ENCODE peak calls at places on chromosomes 6 and 20, in four cellular contexts. P is heart left ventricle, W is adipocyte, A is GM12864. K is an unnamed sample.

GRCh38 chr6:157239148-157239547 is 84.2 kb downstream of the TMEM242 start:
- DNase-seq in P (no peak), W (no peak), A (no peak), K (no peak)

GRCh38 chr6:96816182-96816888 is 20.9 kb downstream of the GPR63 start:
- DNase-seq in P (no peak), W (peak; percentile 32), A (no peak), K (peak; percentile 56)

GRCh38 chr6:19892250-19892649 is 55.1 kb downstream of the ID4 start:
- DNase-seq in P (no peak), W (no peak), A (no peak), K (no peak)

GRCh38 chr6:16691328-16691727 is 69.9 kb downstream of the ATXN1 start:
- DNase-seq in P (no peak), W (no peak), A (no peak), K (no peak)

GRCh38 chr6:12593720-12594540 is 122.6 kb upstream of the PHACTR1 start:
- DNase-seq in P (no peak), W (no peak), A (no peak), K (no peak)

GRCh38 chr6:6569768-6570167 is 18.8 kb upstream of the LY86 start:
- DNase-seq in P (no peak), W (no peak), A (no peak), K (no peak)

GRCh38 chr6:46113370-46113769 is 16.4 kb upstream of the ENPP4 start:
- DNase-seq in P (no peak), W (no peak), A (no peak), K (no peak)

GRCh38 chr6:33384581-33385020 is 7.0 kb upstream of the KIFC1 start:
- DNase-seq in P (no peak), W (peak; percentile 76), A (no peak), K (peak; percentile 83)

GRCh38 chr6:25193147-25193864 is 85.9 kb upstream of the CARMIL1 start:
- DNase-seq in P (peak; percentile 49), W (peak; percentile 97), A (no peak), K (peak; percentile 97)

GRCh38 chr6:149065658-149066556 is 251.6 kb upstream of the TAB2 start:
- DNase-seq in P (no peak), W (no peak), A (peak; percentile 95), K (peak; percentile 70)

GRCh38 chr20:3919352-3919751 is 30.2 kb downstream of the PANK2 start:
- DNase-seq in P (no peak), W (peak; percentile 91), A (no peak), K (peak; percentile 88)

GRCh38 chr6:3872370-3872854 is 23.2 kb downstream of the FAM50B start:
- DNase-seq in P (no peak), W (no peak), A (no peak), K (no peak)

GRCh38 chr20:48676795-48677447 is 150.9 kb downstream of the PREX1 start:
- DNase-seq in P (no peak), W (no peak), A (no peak), K (no peak)

GRCh38 chr6:79307321-79308036 is 73.0 kb upstream of the HMGN3 start:
- DNase-seq in P (no peak), W (no peak), A (no peak), K (peak; percentile 43)

GRCh38 chr6:8642854-8643253 is 207.5 kb upstream of the SLC35B3 start:
- DNase-seq in P (no peak), W (no peak), A (no peak), K (no peak)

GRCh38 chr6:71138416-71138815 is 150.2 kb upstream of the OGFRL1 start:
- DNase-seq in P (no peak), W (no peak), A (no peak), K (no peak)

GRCh38 chr6:129679758-129680157 is 30.2 kb downstream of the ARHGAP18 start:
- DNase-seq in P (no peak), W (no peak), A (no peak), K (no peak)

GRCh38 chr6:30613251-30614043 is 3.6 kb downstream of the PPP1R10 start:
- DNase-seq in P (no peak), W (peak; percentile 37), A (no peak), K (no peak)

GRCh38 chr6:98653171-98653570 is 181.2 kb upstream of the POU3F2 start:
- DNase-seq in P (no peak), W (no peak), A (no peak), K (no peak)

GRCh38 chr6:2899596-2899995 is 3.5 kb downstream of the SERPINB9 start:
- DNase-seq in P (no peak), W (no peak), A (no peak), K (no peak)

GRCh38 chr20:37359331-37359730 is 13.4 kb downstream of the SRC start:
- DNase-seq in P (no peak), W (no peak), A (no peak), K (no peak)

GRCh38 chr6:128511518-128511917 is 8.9 kb downstream of the PTPRK start:
- DNase-seq in P (no peak), W (no peak), A (no peak), K (no peak)

GRCh38 chr20:48378976-48379670 is 448.7 kb downstream of the PREX1 start:
- DNase-seq in P (no peak), W (no peak), A (no peak), K (no peak)

GRCh38 chr6:123415844-123416468 is 220.8 kb downstream of the TRDN start:
- DNase-seq in P (peak; percentile 43), W (peak; percentile 77), A (peak; percentile 49), K (peak; percentile 71)

GRCh38 chr6:78530208-78530607 is 337.1 kb upstream of the IRAK1BP1 start:
- DNase-seq in P (no peak), W (no peak), A (no peak), K (no peak)

GRCh38 chr6:52285174-52286068 is 879 bp upstream of the MCM3 start:
- DNase-seq in P (no peak), W (peak; percentile 80), A (no peak), K (peak; percentile 17)

GRCh38 chr20:49846206-49846807 is 33.7 kb downstream of the SLC9A8 start:
- DNase-seq in P (no peak), W (peak; percentile 89), A (no peak), K (peak; percentile 78)

GRCh38 chr6:31142356-31142755 is 3.5 kb upstream of the PSORS1C2 start:
- DNase-seq in P (peak; percentile 64), W (no peak), A (no peak), K (no peak)

GRCh38 chr6:38933426-38933825 is 115.2 kb upstream of the GLP1R start:
- DNase-seq in P (no peak), W (peak; percentile 50), A (no peak), K (peak; percentile 7)

GRCh38 chr6:135329851-135330803 is 149.0 kb downstream of the MYB start:
- DNase-seq in P (no peak), W (no peak), A (peak; percentile 66), K (no peak)

GRCh38 chr6:111461860-111462259 is 21.2 kb downstream of the REV3L start:
- DNase-seq in P (no peak), W (no peak), A (no peak), K (no peak)

GRCh38 chr6:24943774-24944173 is 8.0 kb upstream of the RIPOR2 start:
- DNase-seq in P (no peak), W (no peak), A (no peak), K (no peak)

GRCh38 chr20:11389188-11389587 is 528.5 kb upstream of the BTBD3 start:
- DNase-seq in P (no peak), W (no peak), A (no peak), K (no peak)

GRCh38 chr6:56528412-56528841 is 114.3 kb downstream of the DST start:
- DNase-seq in P (no peak), W (peak; percentile 76), A (no peak), K (peak; percentile 84)

GRCh38 chr6:167079853-167080297 is 43.0 kb upstream of the CCR6 start:
- DNase-seq in P (no peak), W (no peak), A (peak; percentile 86), K (no peak)

GRCh38 chr6:158372570-158372969 is 60.3 kb downstream of the TULP4 start:
- DNase-seq in P (no peak), W (no peak), A (no peak), K (no peak)

GRCh38 chr6:158367824-158368223 is 55.6 kb downstream of the TULP4 start:
- DNase-seq in P (no peak), W (no peak), A (no peak), K (no peak)

GRCh38 chr6:158370805-158371204 is 58.5 kb downstream of the TULP4 start:
- DNase-seq in P (no peak), W (no peak), A (no peak), K (no peak)

GRCh38 chr6:158366363-158366762 is 54.1 kb downstream of the TULP4 start:
- DNase-seq in P (no peak), W (no peak), A (no peak), K (no peak)

DNA sequence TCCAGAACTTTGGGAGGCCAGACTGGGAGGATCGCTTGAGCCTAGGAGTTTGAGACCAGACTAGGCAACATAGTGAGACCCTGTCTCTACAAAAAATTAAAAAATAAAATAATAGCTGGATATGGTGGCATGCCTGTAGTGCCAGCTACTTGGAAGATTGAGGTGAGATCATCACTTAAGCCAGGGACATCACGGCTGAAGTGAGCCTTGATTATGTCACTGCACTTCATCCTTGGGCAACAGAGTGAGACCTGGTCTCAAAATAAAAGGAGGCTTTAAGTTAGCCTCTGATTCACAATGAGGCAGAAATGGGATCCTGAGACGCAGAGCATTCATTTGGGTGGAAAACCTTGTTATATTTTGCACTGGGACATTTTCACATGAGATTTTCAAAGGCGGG is 57.0 kb downstream of the TULP4 start:
- DNase-seq in P (no peak), W (no peak), A (no peak), K (no peak)
- H3K4me3 ChIP-seq in P (no peak overlapping the region), W (no peak overlapping the region), A (no peak overlapping the region), K (no peak overlapping the region)

GRCh38 chr20:45341579-45341938 is 6.7 kb downstream of the SDC4 start:
- DNase-seq in P (no peak), W (no peak), A (no peak), K (no peak)
- H3K4me3 ChIP-seq in P (peak overlapping the region; percentile 17), W (peak overlapping the region; percentile 61), A (no peak overlapping the region), K (no peak overlapping the region)

DNA sequence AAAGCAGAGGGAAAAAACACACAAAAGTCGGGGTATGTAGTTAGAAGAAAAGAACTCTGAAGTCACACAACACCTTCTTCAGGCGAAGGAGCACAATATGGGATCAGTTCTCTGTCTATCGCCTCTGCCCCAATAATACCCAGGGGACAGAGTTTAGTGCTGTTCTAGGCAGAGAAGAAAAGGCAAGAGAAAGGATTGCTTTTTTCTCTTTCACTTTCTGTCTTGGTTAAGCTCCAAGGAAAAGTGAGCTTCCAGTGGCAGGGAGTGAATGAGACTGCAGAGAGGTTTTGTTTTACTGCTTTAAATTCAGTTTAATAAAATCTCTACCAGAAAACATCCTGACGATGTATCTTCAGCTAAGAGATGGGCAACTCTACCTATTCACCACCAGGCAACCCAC is 86.6 kb upstream of the STXBP5 start:
- DNase-seq in P (no peak), W (peak; percentile 67), A (no peak), K (peak; percentile 41)
- H3K4me3 ChIP-seq in P (no peak overlapping the region), W (peak overlapping the region; percentile 73), A (no peak overlapping the region), K (no peak overlapping the region)

DNA sequence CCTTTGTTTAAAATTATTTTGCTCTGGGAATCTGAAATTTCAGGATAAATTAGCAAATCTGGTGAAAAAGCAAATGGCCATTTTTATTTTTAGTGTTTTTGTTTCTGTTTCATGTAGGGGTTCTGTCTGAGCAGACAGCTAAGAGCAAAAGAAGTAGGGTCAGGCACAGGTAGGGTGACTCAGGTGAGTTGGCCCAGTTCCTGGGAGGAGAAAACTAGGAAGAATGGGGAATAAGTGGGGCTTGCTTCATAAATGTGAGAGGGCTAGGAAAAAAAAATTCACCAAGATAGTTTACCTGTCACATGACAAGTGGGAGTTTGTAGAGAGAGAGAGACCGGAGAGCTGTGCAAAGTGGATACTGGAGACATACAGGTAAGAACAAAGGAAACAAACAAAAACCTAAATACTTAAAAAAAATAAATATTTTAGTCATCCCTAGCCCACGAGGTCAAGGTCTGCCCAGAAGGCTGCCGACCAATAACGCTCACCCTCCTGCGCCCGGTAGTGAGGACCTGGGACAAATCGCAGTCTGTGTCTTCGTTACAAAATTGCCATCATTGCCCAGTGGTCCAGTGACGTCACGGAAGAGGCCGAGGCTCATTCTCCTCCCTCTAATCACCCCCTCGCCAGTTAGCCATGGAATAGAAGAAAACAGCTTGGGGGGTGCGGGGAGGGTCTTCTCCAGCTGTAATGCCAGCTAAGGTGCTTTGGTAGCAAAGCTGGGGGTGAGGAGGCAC is 2.3 kb downstream of the THBD start:
- DNase-seq in P (no peak), W (no peak), A (no peak), K (no peak)
- H3K4me3 ChIP-seq in P (peak overlapping the region; percentile 66), W (peak overlapping the region; percentile 80), A (no peak overlapping the region), K (peak overlapping the region; percentile 28)